ENCODE peak calls at places on chromosome 13, in nine cellular contexts. E is BJ, I is brain microvascular endothelial cell, V is pancreas, S is transverse colon, U is heart right ventricle, T is AG09309, N is ovary, J is astrocyte. B is an unnamed sample.
A peak's percentile ranks its signal among the peaks of the same experiment; 100 is the strongest.

GRCh38 chr13:50318887-50319286 is 303.6 kb downstream of the KCNRG start:
- DNase-seq in S (no peak), U (no peak), J (no peak), T (no peak), N (no peak), E (no peak), V (no peak), I (no peak), B (no peak)

GRCh38 chr13:81760316-81760715 is 1419.4 kb upstream of the SPRY2 start:
- DNase-seq in S (no peak), V (no peak), I (no peak), T (no peak), N (no peak), U (no peak), E (no peak), J (no peak), B (no peak)

GRCh38 chr13:65856464-65856863 is 1373.7 kb downstream of the PCDH9 start:
- DNase-seq in T (no peak), I (peak; percentile 67), E (peak; percentile 4), S (no peak), U (no peak), N (no peak), J (peak; percentile 48), V (no peak), B (no peak)

GRCh38 chr13:46010148-46010547 is 42.4 kb downstream of the ZC3H13 start:
- DNase-seq in J (no peak), E (no peak), S (no peak), T (no peak), N (no peak), U (no peak), V (no peak), I (no peak), B (no peak)

GRCh38 chr13:57123660-57124059 is 17.1 kb upstream of the PRR20A start:
- DNase-seq in T (no peak), U (peak; percentile 73), S (no peak), E (no peak), V (no peak), J (no peak), N (no peak), I (no peak), B (no peak)

GRCh38 chr13:98585398-98585754 is 8.5 kb upstream of the STK24 start:
- DNase-seq in J (no peak), E (no peak), S (peak; percentile 44), T (no peak), V (no peak), I (no peak), U (no peak), N (no peak), B (no peak)

GRCh38 chr13:45073809-45074208 is 46.5 kb upstream of the GTF2F2 start:
- DNase-seq in T (no peak), N (no peak), U (no peak), V (no peak), I (no peak), S (no peak), E (no peak), J (no peak), B (no peak)

GRCh38 chr13:74825170-74825948 is 656.6 kb downstream of the TBC1D4 start:
- DNase-seq in N (no peak), J (peak; percentile 56), I (peak; percentile 66), U (peak; percentile 6), T (peak; percentile 60), S (no peak), E (peak; percentile 52), V (no peak), B (no peak)

GRCh38 chr13:29925457-29925856 is 75.0 kb upstream of the UBL3 start:
- DNase-seq in N (no peak), I (peak; percentile 83), S (peak; percentile 70), J (peak; percentile 77), V (peak; percentile 90), U (peak; percentile 80), T (peak; percentile 69), E (no peak), B (no peak)

GRCh38 chr13:26485786-26486185 is 71.7 kb upstream of the WASF3 start:
- DNase-seq in N (no peak), I (no peak), T (no peak), S (no peak), V (no peak), E (no peak), U (no peak), J (no peak), B (no peak)

GRCh38 chr13:113941571-113942191 is 32.2 kb downstream of the C13orf46 start:
- DNase-seq in I (peak; percentile 14), N (no peak), J (peak; percentile 80), V (no peak), S (no peak), T (no peak), U (no peak), E (no peak), B (no peak)

GRCh38 chr13:74683411-74683810 is 549.2 kb upstream of the KLF12 start:
- DNase-seq in V (no peak), S (no peak), I (no peak), E (no peak), N (no peak), U (no peak), J (no peak), T (no peak), B (no peak)

GRCh38 chr13:20583803-20584293 is 16.9 kb downstream of the IFT88 start:
- DNase-seq in E (no peak), J (no peak), V (no peak), I (no peak), T (no peak), N (no peak), S (no peak), U (no peak), B (no peak)

DNA sequence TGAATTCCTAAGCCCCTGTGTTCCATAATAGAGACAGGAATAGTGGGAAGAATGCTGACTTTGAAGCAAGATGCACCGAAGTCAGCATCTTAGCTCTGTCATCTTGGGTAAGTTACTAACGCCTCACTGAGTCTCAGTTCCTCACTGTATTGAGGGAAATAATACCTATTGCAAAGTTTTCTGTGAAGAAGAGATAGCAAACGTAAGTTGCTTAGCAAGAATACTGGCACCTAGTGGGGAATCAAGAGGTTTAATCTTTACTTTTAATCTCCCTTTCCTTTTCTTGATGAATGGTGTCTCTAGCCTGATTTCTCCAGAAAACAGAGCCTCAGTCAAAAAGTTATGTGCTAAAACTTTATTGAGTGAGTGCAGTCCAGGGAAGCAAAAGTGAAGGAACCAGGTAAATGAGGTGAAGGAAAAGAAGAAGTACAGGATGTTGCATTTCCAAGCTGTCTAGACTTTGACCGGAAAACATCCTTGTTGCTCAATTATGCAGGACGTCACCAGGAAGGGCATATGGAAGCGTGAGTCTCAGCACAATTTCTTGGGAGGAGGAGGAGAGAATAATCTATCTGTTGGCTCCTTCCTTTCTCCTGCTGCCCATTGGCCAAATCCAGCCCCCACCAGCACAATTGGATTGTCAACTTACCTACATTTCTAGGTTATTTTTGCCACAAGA is 210.0 kb downstream of the B3GLCT start:
- DNase-seq in V (no peak), I (no peak), T (no peak), S (no peak), N (no peak), J (peak; percentile 21), E (no peak), U (no peak), B (no peak)
- TF ChIP-seq CTCF in V (no peak), I (peak; percentile 21), T (peak; percentile 32), S (no peak), N (no peak), J (peak; percentile 15), E (peak; percentile 16), U (peak; percentile 9), B (no peak)

GRCh38 chr13:21674271-21675009 is 3.6 kb downstream of the FGF9 start:
- DNase-seq in U (peak; percentile 33), S (peak; percentile 23), T (no peak), V (no peak), N (no peak), J (no peak), E (no peak), I (no peak), B (peak; percentile 63)

GRCh38 chr13:21672811-21673591 is 2.1 kb downstream of the FGF9 start:
- DNase-seq in S (no peak), E (no peak), V (peak; percentile 19), U (no peak), I (no peak), T (no peak), N (no peak), J (no peak), B (no peak)

GRCh38 chr13:21675095-21676007 is 4.5 kb downstream of the FGF9 start:
- DNase-seq in S (peak; percentile 54), T (no peak), E (no peak), I (no peak), U (peak; percentile 43), N (no peak), J (no peak), V (peak; percentile 45), B (peak; percentile 56)

GRCh38 chr13:21671793-21672680 is 1.2 kb downstream of the FGF9 start:
- DNase-seq in E (no peak), U (no peak), V (no peak), N (no peak), T (no peak), J (no peak), S (no peak), I (no peak), B (peak; percentile 29)

GRCh38 chr13:21673592-21674270 is 2.9 kb downstream of the FGF9 start:
- DNase-seq in E (no peak), S (peak; percentile 60), J (no peak), I (no peak), N (no peak), U (no peak), T (no peak), V (peak; percentile 52), B (peak; percentile 84)
- TF ChIP-seq CTCF in E (peak; percentile 10), S (peak; percentile 15), J (no peak), I (peak; percentile 16), N (no peak), U (peak; percentile 8), T (no peak), V (no peak), B (peak; percentile 19)

GRCh38 chr13:51767100-51767499 is 36.9 kb downstream of the DHRS12 start:
- DNase-seq in S (no peak), I (no peak), T (no peak), N (no peak), V (no peak), J (no peak), E (no peak), U (no peak), B (no peak)
- TF ChIP-seq CTCF in S (no peak), I (peak; percentile 35), T (no peak), N (no peak), V (no peak), J (no peak), E (no peak), U (no peak), B (peak; percentile 12)

GRCh38 chr13:42214445-42214844 is 57.5 kb upstream of the AKAP11 start:
- DNase-seq in E (no peak), S (no peak), N (no peak), U (no peak), T (no peak), I (no peak), J (no peak), V (no peak), B (no peak)

GRCh38 chr13:42218576-42218975 is 53.4 kb upstream of the AKAP11 start:
- DNase-seq in S (no peak), V (no peak), U (no peak), I (no peak), T (no peak), N (no peak), E (no peak), J (no peak), B (no peak)

GRCh38 chr13:42215578-42216421 is 56.2 kb upstream of the AKAP11 start:
- DNase-seq in N (no peak), E (no peak), I (peak; percentile 38), J (peak; percentile 23), T (no peak), U (no peak), S (no peak), V (no peak), B (peak; percentile 8)

GRCh38 chr13:42219051-42219450 is 52.9 kb upstream of the AKAP11 start:
- DNase-seq in N (no peak), T (no peak), E (no peak), S (no peak), U (no peak), I (no peak), J (no peak), V (no peak), B (no peak)

GRCh38 chr13:42216422-42216735 is 55.6 kb upstream of the AKAP11 start:
- DNase-seq in S (no peak), U (no peak), I (no peak), T (no peak), V (no peak), N (no peak), E (no peak), J (no peak), B (no peak)
- TF ChIP-seq CTCF in S (no peak), U (no peak), I (no peak), T (no peak), V (no peak), N (no peak), E (no peak), J (no peak), B (no peak)